ENCODE peak calls at places on chromosomes 7 and 10, in eight cellular contexts. J is HCT116, O is Panc1, B is HepG2, X is GM23338, E is K562, W is upper lobe of left lung, F is GM12878. Z is an unnamed sample.

GRCh38 chr7:50315193-50315592 is 10.7 kb downstream of the IKZF1 start:
- ATAC-seq in O (peak; percentile 42), B (no peak), F (peak; percentile 5), W (peak; percentile 27), E (peak; percentile 46), X (peak; percentile 63), J (no peak), Z (no peak)

GRCh38 chr7:6615853-6616555 is 594 bp downstream of the ZNF853 start:
- ATAC-seq in J (no peak), W (peak; percentile 45), E (no peak), B (peak; percentile 66), O (peak; percentile 52), F (peak; percentile 24), X (peak; percentile 65), Z (peak; percentile 25)

GRCh38 chr7:133822001-133822641 is 305.0 kb upstream of the LRGUK start:
- ATAC-seq in X (no peak), F (no peak), W (no peak), B (no peak), O (no peak), J (no peak), E (no peak), Z (no peak)

GRCh38 chr7:90788057-90788456 is 191.9 kb downstream of the CDK14 start:
- ATAC-seq in B (no peak), O (no peak), W (peak; percentile 67), F (no peak), E (no peak), J (no peak), X (peak; percentile 28), Z (no peak)

GRCh38 chr10:48634198-48634983 is 29.5 kb upstream of the ARHGAP22 start:
- ATAC-seq in J (no peak), E (no peak), B (no peak), W (peak; percentile 93), X (no peak), O (no peak), F (peak; percentile 97), Z (peak; percentile 73)

GRCh38 chr10:129626801-129627434 is 159.9 kb downstream of the MGMT start:
- ATAC-seq in B (no peak), E (no peak), X (no peak), J (no peak), O (no peak), F (no peak), W (no peak), Z (no peak)

GRCh38 chr7:92708105-92709042 is 118.2 kb upstream of the FAM133B start:
- ATAC-seq in E (no peak), X (no peak), J (no peak), O (no peak), F (peak; percentile 87), B (no peak), W (no peak), Z (no peak)

GRCh38 chr7:45687721-45688120 is 113.6 kb downstream of the ADCY1 start:
- ATAC-seq in J (no peak), B (no peak), X (no peak), O (no peak), E (no peak), W (no peak), F (no peak), Z (peak; percentile 16)

GRCh38 chr7:105853931-105854419 is 22.4 kb downstream of the ATXN7L1 start:
- ATAC-seq in J (no peak), O (no peak), F (peak; percentile 37), W (no peak), E (no peak), B (no peak), X (peak; percentile 5), Z (peak; percentile 38)

GRCh38 chr10:75001715-75002350 is 109.6 kb upstream of the SAMD8 start:
- ATAC-seq in J (no peak), W (no peak), X (peak; percentile 56), F (no peak), B (no peak), O (no peak), E (peak; percentile 58), Z (no peak)

GRCh38 chr7:31053986-31054385 is 1.9 kb downstream of the ADCYAP1R1 start:
- ATAC-seq in F (no peak), X (no peak), E (no peak), J (no peak), B (no peak), O (no peak), W (no peak), Z (no peak)

GRCh38 chr10:100370561-100370975 is 23.5 kb downstream of the SCD start:
- ATAC-seq in J (peak; percentile 16), W (peak; percentile 61), F (peak; percentile 2), B (peak; percentile 25), E (peak; percentile 4), X (no peak), O (no peak), Z (peak; percentile 26)

GRCh38 chr10:118674226-118674919 is 78.9 kb upstream of the PRLHR start:
- ATAC-seq in W (no peak), B (no peak), X (no peak), J (no peak), E (no peak), O (no peak), F (no peak), Z (no peak)

GRCh38 chr7:8423057-8423456 is 10.4 kb upstream of the NXPH1 start:
- ATAC-seq in F (no peak), B (no peak), W (no peak), E (no peak), J (no peak), O (no peak), X (no peak), Z (no peak)

GRCh38 chr7:158527902-158528502 is 59.6 kb downstream of the PTPRN2 start:
- ATAC-seq in E (no peak), X (no peak), J (no peak), W (no peak), B (no peak), O (no peak), F (no peak), Z (no peak)

GRCh38 chr10:93412801-93413200 is 69.3 kb downstream of the MYOF start:
- ATAC-seq in B (no peak), E (no peak), W (peak; percentile 57), X (no peak), J (no peak), F (no peak), O (no peak), Z (peak; percentile 25)

GRCh38 chr10:85231534-85232270 is 903.3 kb downstream of the CCSER2 start:
- ATAC-seq in X (no peak), W (no peak), F (no peak), J (no peak), O (no peak), E (no peak), B (no peak), Z (no peak)

GRCh38 chr10:128054163-128054970 is 71.9 kb downstream of the MKI67 start:
- ATAC-seq in F (no peak), O (peak; percentile 10), X (no peak), J (no peak), B (no peak), W (peak; percentile 56), E (no peak), Z (peak; percentile 44)

GRCh38 chr7:770786-771185 is 43.7 kb upstream of the PRKAR1B start:
- ATAC-seq in X (no peak), O (no peak), W (no peak), B (no peak), F (no peak), J (no peak), E (no peak), Z (no peak)

GRCh38 chr7:99036531-99037175 is 107.3 kb downstream of the SMURF1 start:
- ATAC-seq in F (peak; percentile 23), J (peak; percentile 73), X (peak; percentile 87), O (peak; percentile 44), W (peak; percentile 38), E (peak; percentile 71), B (peak; percentile 61), Z (peak; percentile 34)

GRCh38 chr7:5450549-5451327 is 27.1 kb upstream of the TNRC18 start:
- ATAC-seq in O (peak; percentile 76), B (peak; percentile 75), W (peak; percentile 81), X (peak; percentile 88), E (peak; percentile 84), F (peak; percentile 92), J (peak; percentile 83), Z (peak; percentile 63)

GRCh38 chr10:101892782-101893391 is 49.3 kb upstream of the KCNIP2 start:
- ATAC-seq in J (no peak), W (no peak), F (no peak), O (no peak), E (no peak), B (no peak), X (no peak), Z (no peak)

GRCh38 chr7:29434405-29434804 is 129.2 kb upstream of the PRR15 start:
- ATAC-seq in O (no peak), X (no peak), B (no peak), W (no peak), E (no peak), J (no peak), F (no peak), Z (no peak)

GRCh38 chr10:32953277-32953927 is 4.6 kb downstream of the ITGB1 start:
- ATAC-seq in W (no peak), E (no peak), X (no peak), O (no peak), F (no peak), B (no peak), J (no peak), Z (no peak)

GRCh38 chr10:127880557-127880956 is 12.2 kb downstream of the CLRN3 start:
- ATAC-seq in W (peak; percentile 71), B (no peak), E (no peak), X (no peak), J (no peak), F (no peak), O (no peak), Z (peak; percentile 64)

DNA sequence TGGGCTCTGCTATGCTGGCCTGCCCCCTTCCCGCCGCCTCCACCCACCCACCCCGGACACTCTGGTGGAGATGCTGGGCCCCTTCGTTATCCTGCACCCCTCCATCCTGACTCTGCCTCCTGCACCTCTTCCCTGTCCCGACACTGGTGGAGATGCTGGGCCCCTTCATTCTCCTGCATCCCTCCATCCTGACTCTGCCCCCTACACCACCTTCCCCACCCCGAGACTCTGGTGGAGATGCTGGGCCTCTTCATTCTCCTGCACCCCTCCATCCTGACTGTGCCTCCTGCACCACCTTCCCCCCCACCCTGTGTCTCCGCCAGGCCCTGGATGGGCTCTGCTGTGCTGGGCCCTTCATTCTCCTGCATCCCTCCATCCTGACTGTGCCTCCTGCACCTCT is 15.0 kb downstream of the IDI2 start:
- ATAC-seq in O (peak; percentile 53), B (peak; percentile 31), X (no peak), E (no peak), W (no peak), J (no peak), F (no peak), Z (no peak)
- TF ChIP-seq POLR2AphosphoS5 in O (no peak), B (no peak), X (no peak), E (no peak), W (no peak), J (no peak), F (no peak), Z (no peak)

GRCh38 chr7:37921340-37921805 is 933 bp downstream of the EPDR1 start:
- ATAC-seq in E (peak; percentile 94), O (peak; percentile 70), W (peak; percentile 64), B (peak; percentile 77), J (peak; percentile 56), X (peak; percentile 64), F (peak; percentile 83), Z (peak; percentile 20)
- TF ChIP-seq POLR2AphosphoS5 in E (peak; percentile 27), O (no peak), W (no peak), B (peak; percentile 57), J (no peak), X (no peak), F (no peak), Z (no peak)

GRCh38 chr10:72802291-72803118 is 91.0 kb upstream of the OIT3 start:
- ATAC-seq in W (peak; percentile 79), B (no peak), F (peak; percentile 48), E (no peak), X (no peak), J (no peak), O (no peak), Z (no peak)
- TF ChIP-seq POLR2AphosphoS5 in W (no peak), B (no peak), F (no peak), E (no peak), X (no peak), J (no peak), O (no peak), Z (no peak)

GRCh38 chr10:122494833-122495232 is 33.5 kb downstream of the HTRA1 start:
- ATAC-seq in E (no peak), O (no peak), F (no peak), X (no peak), B (peak; percentile 31), J (peak; percentile 93), W (peak; percentile 80), Z (peak; percentile 47)
- TF ChIP-seq POLR2AphosphoS5 in E (no peak), O (no peak), F (no peak), X (no peak), B (no peak), J (peak; percentile 57), W (no peak), Z (no peak)